ENCODE peak calls at places on chromosomes 6 and 20, in four cellular contexts. D is PC-3, A is heart left ventricle, V is psoas muscle. U is an unnamed sample.
A peak's percentile ranks its signal among the peaks of the same experiment; 100 is the strongest.

GRCh38 chr20:35575958-35576357 is 34.1 kb downstream of the ERGIC3 start:
- ATAC-seq in D (peak; percentile 84), A (no peak), V (no peak), U (no peak)

GRCh38 chr6:24501914-24502313 is 7.1 kb downstream of the ALDH5A1 start:
- ATAC-seq in D (no peak), A (no peak), V (no peak), U (no peak)

GRCh38 chr6:7557652-7558051 is 16.2 kb downstream of the DSP start:
- ATAC-seq in D (no peak), A (no peak), V (no peak), U (no peak)

GRCh38 chr20:3839328-3839727 is 7.3 kb upstream of the MAVS start:
- ATAC-seq in D (no peak), A (peak; percentile 69), V (no peak), U (no peak)

GRCh38 chr20:58053391-58054055 is 174.9 kb downstream of the ANKRD60 start:
- ATAC-seq in D (no peak), A (no peak), V (no peak), U (no peak)

GRCh38 chr6:136324981-136325380 is 35.3 kb upstream of the BCLAF1 start:
- ATAC-seq in D (no peak), A (peak; percentile 67), V (no peak), U (no peak)

GRCh38 chr20:55961351-55962320 is 43.7 kb downstream of the CBLN4 start:
- ATAC-seq in D (no peak), A (no peak), V (no peak), U (peak; percentile 72)

GRCh38 chr20:44401770-44402390 is 46.4 kb downstream of the HNF4A start:
- ATAC-seq in D (no peak), A (no peak), V (no peak), U (no peak)

GRCh38 chr6:135902756-135903331 is 51.3 kb downstream of the PDE7B start:
- ATAC-seq in D (no peak), A (peak; percentile 22), V (no peak), U (no peak)

GRCh38 chr20:47607208-47607613 is 105.5 kb downstream of the NCOA3 start:
- ATAC-seq in D (peak; percentile 56), A (no peak), V (no peak), U (no peak)

GRCh38 chr6:47485491-47486135 is 8.0 kb downstream of the CD2AP start:
- ATAC-seq in D (no peak), A (no peak), V (no peak), U (no peak)

GRCh38 chr6:336159-337114 is 44.1 kb downstream of the DUSP22 start:
- ATAC-seq in D (no peak), A (peak; percentile 50), V (no peak), U (no peak)

GRCh38 chr20:56690531-56691175 is 61.5 kb downstream of the TFAP2C start:
- ATAC-seq in D (no peak), A (no peak), V (no peak), U (no peak)

GRCh38 chr20:53838311-53838873 is 232.0 kb downstream of the BCAS1 start:
- ATAC-seq in D (no peak), A (no peak), V (no peak), U (no peak)
- H3K4me1 ChIP-seq in D (peaks cover 23% of the 10 kb centered on the region), A (peaks cover 3% of the 10 kb centered on the region), V (no peaks in the 10 kb centered on the region), U (no peaks in the 10 kb centered on the region)

DNA sequence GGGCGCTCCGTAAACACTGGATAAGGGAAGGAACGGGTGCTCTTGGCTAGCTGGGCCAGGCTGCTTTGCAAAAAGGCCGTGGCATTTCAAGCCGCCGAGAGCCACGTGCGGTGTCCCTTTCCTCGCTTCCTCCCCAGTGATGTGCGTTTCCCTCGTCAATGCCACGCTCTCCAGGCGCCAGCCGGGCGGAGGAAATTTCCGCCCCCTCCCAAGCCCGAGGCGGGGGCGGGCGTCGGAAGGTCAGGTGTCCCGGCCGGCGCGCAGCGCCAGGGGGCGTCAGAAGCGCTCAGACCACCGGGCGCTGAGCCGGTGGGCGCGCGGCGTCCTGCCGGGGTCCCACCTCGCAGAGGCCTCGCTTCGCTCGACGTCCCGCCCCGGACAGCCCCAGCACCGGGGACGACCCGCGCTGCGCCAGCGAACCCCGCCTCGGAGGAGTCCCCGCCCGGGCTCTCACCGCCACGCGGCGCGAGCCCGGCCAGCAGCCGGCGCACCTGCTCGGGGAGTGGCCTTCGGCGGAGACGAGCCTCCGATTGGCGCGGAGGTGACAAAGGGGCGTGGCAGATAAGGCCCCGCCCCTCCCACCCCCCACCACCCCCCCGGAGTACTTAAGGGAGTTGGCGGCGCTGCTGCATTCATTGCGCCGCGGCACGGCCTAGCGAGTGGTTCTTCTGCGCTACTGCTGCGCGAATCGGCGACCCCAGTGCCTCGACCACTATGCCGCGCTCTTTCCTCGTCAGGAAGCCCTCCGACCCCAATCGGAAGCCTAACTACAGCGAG is at the start of gene SNAI1:
- ATAC-seq in D (peak; percentile 92), A (peak; percentile 84), V (peak; percentile 91), U (peak; percentile 85)
- H3K4me1 ChIP-seq in D (peaks cover 25% of the 10 kb centered on the region), A (peaks cover 55% of the 10 kb centered on the region), V (peaks cover 40% of the 10 kb centered on the region), U (no peaks in the 10 kb centered on the region)

GRCh38 chr20:42959996-42960395 is 229.7 kb downstream of the PTPRT start:
- ATAC-seq in D (no peak), A (no peak), V (no peak), U (no peak)
- H3K4me1 ChIP-seq in D (no peaks in the 10 kb centered on the region), A (no peaks in the 10 kb centered on the region), V (no peaks in the 10 kb centered on the region), U (no peaks in the 10 kb centered on the region)

DNA sequence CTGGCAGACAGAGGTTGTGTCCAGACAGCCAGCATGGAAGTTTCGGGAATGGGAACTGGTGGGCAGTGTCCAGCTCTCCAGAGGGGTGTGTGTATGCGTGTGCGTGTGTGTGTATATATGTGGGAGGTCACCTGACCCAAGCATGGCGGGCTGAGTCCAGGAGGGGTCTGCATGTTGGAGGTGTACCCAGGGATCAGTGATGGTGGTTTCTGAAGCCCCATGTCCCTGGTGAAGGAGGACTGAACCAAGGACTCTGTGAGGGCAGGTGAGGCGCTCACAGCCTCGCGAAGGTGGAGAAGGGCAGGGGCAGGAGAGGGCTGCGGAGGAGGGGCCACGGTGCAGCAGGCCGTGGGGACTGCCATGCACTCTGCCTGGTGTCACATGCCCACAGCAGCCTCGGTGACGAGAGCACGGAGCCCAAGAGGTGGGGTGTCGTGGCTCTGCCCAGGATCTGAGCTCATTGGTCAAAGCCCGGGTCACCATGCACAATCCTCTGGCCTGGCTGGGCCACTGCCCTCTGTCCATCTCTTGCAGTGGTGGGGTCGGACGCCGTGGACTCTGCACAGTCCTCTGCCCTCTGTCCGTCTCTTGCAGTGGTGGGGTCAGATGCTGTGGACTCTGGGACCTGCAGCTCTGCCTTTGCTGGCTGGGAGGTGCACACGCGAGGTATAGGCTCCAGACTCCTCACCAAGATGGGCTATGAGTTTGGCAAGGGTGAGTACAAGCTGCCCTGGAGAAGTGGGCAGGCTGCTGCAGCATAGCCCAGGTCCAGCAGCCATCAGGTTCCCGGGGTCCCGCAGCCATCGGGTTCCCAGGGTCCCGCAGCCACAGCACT is 2.1 kb upstream of the LIME1 start:
- ATAC-seq in D (no peak), A (no peak), V (no peak), U (no peak)
- H3K4me1 ChIP-seq in D (no peaks in the 10 kb centered on the region), A (peaks cover 22% of the 10 kb centered on the region), V (peaks cover 7% of the 10 kb centered on the region), U (peaks cover 19% of the 10 kb centered on the region)

GRCh38 chr6:163712981-163713380 is 298.5 kb downstream of the QKI start:
- ATAC-seq in D (no peak), A (no peak), V (no peak), U (no peak)
- H3K4me1 ChIP-seq in D (no peaks in the 10 kb centered on the region), A (peaks cover 51% of the 10 kb centered on the region), V (peaks cover 50% of the 10 kb centered on the region), U (no peaks in the 10 kb centered on the region)

GRCh38 chr6:159971341-159972178 is 2.7 kb downstream of the IGF2R start:
- ATAC-seq in D (no peak), A (no peak), V (no peak), U (no peak)

GRCh38 chr6:159974932-159975331 is 6.0 kb downstream of the IGF2R start:
- ATAC-seq in D (no peak), A (no peak), V (no peak), U (no peak)

GRCh38 chr6:159972506-159973268 is 3.8 kb downstream of the IGF2R start:
- ATAC-seq in D (no peak), A (no peak), V (no peak), U (no peak)

GRCh38 chr6:159973951-159974350 is 5.1 kb downstream of the IGF2R start:
- ATAC-seq in D (peak; percentile 28), A (peak; percentile 21), V (peak; percentile 67), U (no peak)

DNA sequence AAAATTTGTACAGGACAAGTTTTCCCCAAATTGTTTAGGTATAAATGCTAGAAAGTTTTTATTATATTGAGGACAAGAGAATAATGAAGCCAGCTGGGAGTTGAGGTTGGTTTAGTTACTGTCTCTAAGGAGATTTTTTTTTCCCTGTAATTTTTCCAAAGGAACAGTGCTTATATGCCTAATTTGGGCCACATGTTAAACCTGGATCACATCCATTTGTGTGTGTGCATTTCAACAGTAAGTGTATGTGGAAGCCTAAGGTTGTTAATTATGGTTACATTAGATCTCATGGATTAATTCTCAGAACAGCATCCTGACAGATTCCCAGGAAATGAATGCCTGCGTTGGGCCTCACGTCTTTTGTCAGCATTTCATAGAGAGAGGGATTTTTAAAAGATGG is 4.5 kb downstream of the IGF2R start:
- ATAC-seq in D (no peak), A (no peak), V (no peak), U (no peak)
- H3K4me1 ChIP-seq in D (peaks cover 47% of the 10 kb centered on the region), A (peaks cover 73% of the 10 kb centered on the region), V (peaks cover 82% of the 10 kb centered on the region), U (peaks cover 69% of the 10 kb centered on the region)

DNA sequence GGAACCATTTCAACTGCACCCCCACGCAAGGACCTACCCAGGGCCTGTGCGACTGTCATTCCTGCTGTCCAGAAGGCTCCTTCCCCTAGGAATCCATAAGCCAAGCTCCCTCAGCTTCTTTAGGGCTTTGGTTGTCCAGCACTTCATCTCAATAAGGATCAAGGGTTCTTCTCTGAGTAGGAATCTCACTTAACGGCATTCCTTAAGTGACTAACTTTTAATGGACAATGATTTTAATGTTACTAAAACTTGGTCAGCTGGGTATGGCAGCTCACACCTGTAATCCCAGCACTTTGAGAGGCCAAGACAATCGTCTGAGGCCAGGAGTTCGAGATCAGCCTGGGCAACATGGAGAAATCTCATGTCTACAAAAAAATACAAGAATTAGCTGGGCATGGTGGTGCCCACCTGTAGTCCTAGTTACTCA is 13.4 kb downstream of the UBE2V1 start:
- ATAC-seq in D (no peak), A (no peak), V (no peak), U (no peak)
- H3K4me1 ChIP-seq in D (peaks cover 16% of the 10 kb centered on the region), A (peaks cover 68% of the 10 kb centered on the region), V (peaks cover 69% of the 10 kb centered on the region), U (peaks cover 90% of the 10 kb centered on the region)

GRCh38 chr6:150252714-150253444 is 110.0 kb downstream of the PPP1R14C start:
- ATAC-seq in D (no peak), A (peak; percentile 72), V (peak; percentile 77), U (no peak)

GRCh38 chr6:150253489-150253888 is 110.6 kb downstream of the PPP1R14C start:
- ATAC-seq in D (no peak), A (no peak), V (no peak), U (no peak)

GRCh38 chr6:150250826-150251225 is 108.0 kb downstream of the PPP1R14C start:
- ATAC-seq in D (no peak), A (peak; percentile 44), V (peak; percentile 74), U (no peak)

GRCh38 chr6:150249261-150249660 is 106.4 kb downstream of the PPP1R14C start:
- ATAC-seq in D (no peak), A (no peak), V (no peak), U (no peak)

DNA sequence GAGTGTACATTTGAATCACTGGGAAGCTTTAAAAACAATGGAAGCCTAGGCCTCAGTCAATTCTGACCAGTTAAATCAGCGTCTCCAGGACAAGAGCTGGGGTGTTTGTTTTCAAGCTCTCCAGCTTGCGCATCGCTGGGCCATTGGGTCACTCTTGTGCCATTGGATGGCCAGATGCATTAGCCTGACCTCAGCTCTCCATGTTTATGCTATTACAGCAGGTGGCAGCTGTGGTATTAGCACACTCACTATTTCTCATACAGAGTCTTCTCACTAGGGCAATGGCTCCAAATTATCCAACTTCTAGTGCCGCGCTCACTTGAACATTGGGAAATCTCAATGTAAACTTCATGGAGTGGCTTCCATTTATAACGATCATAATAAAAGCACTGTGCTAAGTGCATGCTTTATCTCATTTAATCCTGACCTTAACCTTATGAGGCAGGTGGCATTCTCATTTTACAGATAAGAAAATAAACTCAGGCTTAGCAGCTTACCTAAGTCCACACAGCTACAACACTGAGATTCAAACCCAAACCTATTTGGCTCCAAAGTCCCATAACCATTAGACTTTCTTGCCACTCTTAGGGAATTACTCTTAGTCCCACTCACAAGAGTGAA is 108.8 kb downstream of the PPP1R14C start:
- ATAC-seq in D (no peak), A (no peak), V (peak; percentile 80), U (no peak)
- H3K4me1 ChIP-seq in D (peaks cover 9% of the 10 kb centered on the region), A (peaks cover 25% of the 10 kb centered on the region), V (peaks cover 71% of the 10 kb centered on the region), U (no peaks in the 10 kb centered on the region)

U was measured in gastroesophageal sphincter.